ENCODE peak calls at places on chromosome 9, in four cellular contexts. U is SJSA1; I is naive thymus-derived CD4-positive, alpha-beta T cell; V is cardiac muscle cell. X is an unnamed sample. For H3K4me1, the result is how much of the 10 kb centered on the place peaks cover.

GRCh38 chr9:85743290-85744128 is 1.8 kb upstream of the AGTPBP1 start:
- DNase-seq in U (peak), I (no peak), V (peak), X (peak)

GRCh38 chr9:22169243-22169642 is 160.1 kb upstream of the CDKN2B start:
- DNase-seq in U (no peak), I (no peak), V (peak), X (no peak)

GRCh38 chr9:101977614-101978210 is 239.3 kb upstream of the GRIN3A start:
- DNase-seq in U (no peak), I (no peak), V (peak), X (no peak)

GRCh38 chr9:34507556-34507955 is 15.2 kb downstream of the ENHO start:
- DNase-seq in U (no peak), I (no peak), V (no peak), X (no peak)

GRCh38 chr9:373759-374206 is 159.1 kb downstream of the DOCK8 start:
- DNase-seq in U (no peak), I (no peak), V (no peak), X (no peak)

GRCh38 chr9:109138421-109138820 is 18.7 kb upstream of the TMEM245 start:
- DNase-seq in U (no peak), I (no peak), V (no peak), X (no peak)

GRCh38 chr9:135281151-135281550 is 193.7 kb downstream of the OLFM1 start:
- DNase-seq in U (no peak), I (no peak), V (no peak), X (no peak)

GRCh38 chr9:77820293-77820954 is 172.3 kb upstream of the GNA14 start:
- DNase-seq in U (no peak), I (no peak), V (peak), X (no peak)

GRCh38 chr9:120336021-120336752 is 243.8 kb downstream of the CDK5RAP2 start:
- DNase-seq in U (no peak), I (no peak), V (no peak), X (no peak)

GRCh38 chr9:121958530-121958929 is 134.6 kb downstream of the TTLL11 start:
- DNase-seq in U (no peak), I (no peak), V (no peak), X (no peak)

GRCh38 chr9:97714435-97714834 is 17.3 kb upstream of the XPA start:
- DNase-seq in U (peak), I (no peak), V (peak), X (no peak)

GRCh38 chr9:93450817-93451761 is at the start of gene FAM120A:
- DNase-seq in U (peak), I (peak), V (peak), X (peak)

GRCh38 chr9:127556871-127557270 is 55.2 kb upstream of the STXBP1 start:
- DNase-seq in U (no peak), I (no peak), V (no peak), X (no peak)

GRCh38 chr9:127557998-127558546 is 54.0 kb upstream of the STXBP1 start:
- DNase-seq in U (no peak), I (no peak), V (no peak), X (no peak)

GRCh38 chr9:127554966-127555829 is 56.9 kb upstream of the STXBP1 start:
- DNase-seq in U (no peak), I (no peak), V (no peak), X (no peak)

GRCh38 chr9:127557466-127557869 is 54.6 kb upstream of the STXBP1 start:
- DNase-seq in U (peak), I (peak), V (peak), X (no peak)

DNA sequence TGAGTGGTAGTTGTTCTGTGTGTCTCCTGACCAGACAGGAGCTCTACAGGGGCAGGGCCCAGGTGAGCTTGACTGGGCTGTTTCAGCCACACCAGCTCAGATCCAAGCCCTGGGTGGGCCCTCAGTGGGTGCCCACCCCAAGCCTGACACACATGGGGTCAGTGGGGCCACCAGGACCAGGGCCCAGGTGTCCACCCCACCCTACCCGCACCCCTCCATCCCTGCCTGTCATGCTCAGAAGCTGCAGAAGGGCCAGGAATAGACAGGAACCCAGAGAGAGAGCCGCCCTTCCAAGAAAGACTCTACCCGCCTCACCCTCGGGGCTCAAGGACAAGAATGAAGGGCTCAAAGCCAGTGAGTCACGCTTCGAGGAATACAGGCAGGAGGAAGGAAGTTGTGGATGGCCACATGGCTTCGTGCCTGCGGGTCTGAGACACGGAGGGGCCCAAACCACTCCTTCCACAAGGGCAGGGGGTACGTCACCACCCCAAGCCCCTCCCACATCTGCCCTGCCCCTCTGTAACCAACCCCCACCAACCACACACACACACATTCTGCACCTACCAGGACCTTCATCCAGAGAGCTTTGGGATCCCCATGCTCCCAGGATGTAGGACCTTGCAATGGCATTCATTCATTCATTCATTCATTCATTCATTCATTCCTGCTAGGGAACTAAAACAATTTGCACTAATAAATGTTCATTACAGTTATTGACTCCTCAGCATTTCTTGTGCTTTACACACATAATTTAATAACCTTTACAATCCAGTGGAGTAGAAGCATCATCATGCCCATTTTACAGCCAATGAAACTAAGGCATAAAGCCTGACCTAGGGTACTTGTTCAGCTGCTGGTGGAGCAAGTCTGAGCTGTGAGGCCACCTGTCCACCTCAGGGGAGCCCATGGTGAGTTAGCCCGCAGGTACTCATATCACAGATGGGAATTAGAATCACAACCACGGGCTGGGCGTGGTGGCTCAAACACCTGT is 56.0 kb upstream of the STXBP1 start:
- DNase-seq in U (peak), I (no peak), V (peak), X (peak)
- H3K4me1 ChIP-seq in U (half or more), I (under half), V (under half), X (under half)

DNA sequence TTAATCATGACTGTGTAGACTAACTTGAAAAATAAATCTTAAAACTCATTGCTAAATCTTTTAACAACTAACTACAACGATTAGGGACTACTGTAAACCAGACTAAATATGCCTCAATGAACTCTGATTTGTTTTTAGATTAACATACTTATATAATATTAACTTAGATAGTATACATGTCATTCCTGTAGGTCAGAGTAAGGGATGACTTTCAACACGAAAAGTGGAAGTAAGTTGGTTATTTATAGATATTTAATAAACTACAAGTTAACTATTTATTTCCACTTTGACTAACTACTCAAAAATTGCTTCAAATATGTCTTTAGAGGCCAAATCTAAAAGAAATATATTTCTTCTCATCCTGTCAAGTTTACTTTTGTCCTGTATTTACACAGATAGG is 795.6 kb downstream of the PTPRD start:
- DNase-seq in U (no peak), I (no peak), V (no peak), X (no peak)
- H3K27ac ChIP-seq in U (no peak), I (no peak), V (no peak), X (no peak)

GRCh38 chr9:107734231-107735014 is 244.9 kb upstream of the KLF4 start:
- DNase-seq in U (no peak), I (no peak), V (peak), X (no peak)
- H3K4me1 ChIP-seq in U (under half), I (under half), V (under half), X (under half)

GRCh38 chr9:89497978-89498844 is at the start of gene SEMA4D:
- DNase-seq in U (no peak), I (no peak), V (peak), X (peak)
- H3K27ac ChIP-seq in U (no peak), I (peak), V (peak), X (peak)